ENCODE peak calls at places on chromosomes 4 and X, in four cellular contexts. T is WERI-Rb-1, L is body of pancreas, N is tibial artery. K is an unnamed sample.

GRCh38 chrX:108537005-108537404 is 97.4 kb downstream of the COL4A5 start:
- DNase-seq in T (peak), L (peak), N (no peak), K (peak)

GRCh38 chr4:15434086-15434485 is 6.3 kb downstream of the C1QTNF7 start:
- DNase-seq in N (no peak), T (no peak), L (no peak), K (no peak)

GRCh38 chrX:3362956-3363355 is 16.5 kb upstream of the MXRA5 start:
- DNase-seq in L (no peak), T (no peak), N (no peak), K (no peak)

GRCh38 chr4:121711263-121712000 is 14.7 kb upstream of the ANXA5 start:
- DNase-seq in L (peak), N (peak), T (peak), K (peak)

GRCh38 chrX:83511208-83511607 is 3.1 kb downstream of the POU3F4 start:
- DNase-seq in N (no peak), L (peak), T (no peak), K (no peak)

GRCh38 chr4:48602222-48602621 is 112.2 kb downstream of the ZAR1 start:
- DNase-seq in T (no peak), N (no peak), L (no peak), K (peak)

GRCh38 chr4:146776691-146777090 is 138.0 kb downstream of the POU4F2 start:
- DNase-seq in L (no peak), N (no peak), T (no peak), K (no peak)

GRCh38 chr4:79476196-79476595 is 68.2 kb upstream of the GK2 start:
- DNase-seq in T (no peak), L (no peak), N (no peak), K (no peak)

GRCh38 chrX:13898084-13898483 is 81.2 kb upstream of the GPM6B start:
- DNase-seq in L (peak), N (peak), T (peak), K (no peak)

GRCh38 chrX:120207009-120207610 is 43.5 kb upstream of the ZBTB33 start:
- DNase-seq in L (no peak), T (no peak), N (no peak), K (no peak)

GRCh38 chrX:34629572-34629971 is 27.5 kb downstream of the TMEM47 start:
- DNase-seq in T (no peak), L (no peak), N (no peak), K (no peak)

GRCh38 chr4:158750379-158750778 is 18.4 kb upstream of the FNIP2 start:
- DNase-seq in T (no peak), L (no peak), N (no peak), K (no peak)

GRCh38 chrX:9626379-9626778 is 139.3 kb downstream of the GPR143 start:
- DNase-seq in T (no peak), L (no peak), N (no peak), K (no peak)

GRCh38 chr4:151744614-151745013 is 16.2 kb downstream of the GATB start:
- DNase-seq in N (no peak), T (no peak), L (no peak), K (peak)

GRCh38 chr4:76801621-76802545 is 96.1 kb downstream of the SOWAHB start:
- DNase-seq in L (no peak), T (no peak), N (no peak), K (no peak)

GRCh38 chr4:185782523-185782922 is 29.5 kb downstream of the SORBS2 start:
- DNase-seq in L (no peak), N (no peak), T (no peak), K (no peak)

GRCh38 chr4:20520901-20521300 is 179.4 kb upstream of the PACRGL start:
- DNase-seq in T (no peak), L (no peak), N (no peak), K (no peak)

GRCh38 chr4:166421556-166422156 is 548.6 kb downstream of the TLL1 start:
- DNase-seq in N (peak), L (no peak), T (no peak), K (no peak)

GRCh38 chrX:43676960-43677582 is 21.0 kb downstream of the MAOA start:
- DNase-seq in L (peak), N (no peak), T (no peak), K (no peak)

GRCh38 chr4:139582044-139582443 is 26.0 kb upstream of the SETD7 start:
- DNase-seq in T (no peak), L (no peak), N (no peak), K (no peak)

GRCh38 chrX:52509916-52510315 is 6.9 kb downstream of the XAGE1B start:
- DNase-seq in T (no peak), N (no peak), L (no peak), K (no peak)

GRCh38 chr4:52051615-52052474 is 741 bp downstream of the SPATA18 start:
- DNase-seq in T (peak), L (peak), N (peak), K (peak)

GRCh38 chr4:69727924-69728323 is 32.5 kb downstream of the SULT1B1 start:
- DNase-seq in L (no peak), N (no peak), T (no peak), K (no peak)

GRCh38 chr4:8537041-8537461 is 43.1 kb upstream of the GPR78 start:
- DNase-seq in N (no peak), T (no peak), L (peak), K (peak)

GRCh38 chrX:40260123-40260751 is 162.5 kb upstream of the BCOR start:
- DNase-seq in L (no peak), T (no peak), N (no peak), K (no peak)

GRCh38 chr4:153809916-153810810 is 21.3 kb upstream of the SFRP2 start:
- DNase-seq in N (no peak), T (no peak), L (no peak), K (no peak)

GRCh38 chrX:80808854-80809493 is 703 bp downstream of the BRWD3 start:
- DNase-seq in N (peak), L (peak), T (peak), K (peak)

DNA sequence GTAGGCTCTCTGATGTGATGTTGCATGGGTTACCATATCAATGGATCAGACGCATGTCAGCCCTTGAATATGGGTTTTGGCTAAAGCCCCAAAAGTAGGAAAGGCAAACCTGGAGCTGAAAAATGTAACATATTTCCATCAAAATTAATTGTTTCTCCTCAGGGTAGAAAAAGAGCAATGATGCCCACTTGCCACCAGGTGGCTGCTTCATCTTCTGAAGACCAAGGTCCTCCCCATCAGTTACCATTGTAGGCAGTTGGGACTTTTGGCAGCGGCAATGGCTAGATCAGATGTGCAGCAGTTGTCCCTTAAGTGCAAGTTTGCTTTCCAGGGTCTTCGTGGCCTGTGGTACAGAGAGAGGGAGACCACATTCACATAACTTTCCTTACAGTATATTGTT is 118.2 kb downstream of the NAF1 start:
- DNase-seq in L (peak), T (peak), N (no peak), K (peak)
- TF ChIP-seq CTCF in L (peak), T (peak), N (peak), K (no peak)

GRCh38 chr4:70739496-70740337 is 18.0 kb downstream of the RUFY3 start:
- DNase-seq in T (no peak), L (no peak), N (no peak), K (no peak)

GRCh38 chr4:70734971-70735370 is 13.2 kb downstream of the RUFY3 start:
- DNase-seq in L (no peak), N (no peak), T (no peak), K (no peak)

GRCh38 chr4:70737006-70737405 is 15.2 kb downstream of the RUFY3 start:
- DNase-seq in N (no peak), T (no peak), L (no peak), K (no peak)

GRCh38 chr4:70734168-70734954 is 12.6 kb downstream of the RUFY3 start:
- DNase-seq in N (no peak), T (no peak), L (peak), K (peak)

DNA sequence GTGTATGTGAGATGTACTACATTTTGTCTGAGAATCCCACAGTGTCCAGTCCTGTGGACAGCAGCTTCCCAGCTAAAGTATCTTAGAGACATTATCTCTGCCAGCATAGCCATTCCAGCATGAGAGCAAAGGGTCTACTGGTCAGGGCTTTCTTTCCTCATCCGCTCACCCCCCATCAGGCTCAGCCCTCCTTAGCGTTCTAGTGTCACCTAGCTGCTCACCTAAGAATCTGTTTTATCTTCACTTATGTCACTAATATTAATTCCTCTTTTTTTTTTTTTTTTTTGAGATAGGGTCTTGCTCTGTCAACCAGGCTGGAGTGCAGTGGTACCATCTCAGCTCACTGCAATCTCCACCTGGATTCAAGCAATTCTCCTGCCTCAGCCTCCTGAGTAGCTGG is 15.6 kb downstream of the RUFY3 start:
- DNase-seq in N (no peak), L (no peak), T (no peak), K (no peak)
- TF ChIP-seq CTCF in N (no peak), L (no peak), T (no peak), K (no peak)

GRCh38 chrX:87299563-87300160 is 217.9 kb upstream of the KLHL4 start:
- DNase-seq in T (no peak), L (no peak), N (no peak), K (peak)
- TF ChIP-seq CTCF in T (peak), L (peak), N (no peak), K (no peak)

GRCh38 chr4:135418353-135418752 is 1216.8 kb upstream of the PABPC4L start:
- DNase-seq in T (peak), L (no peak), N (no peak), K (no peak)
- TF ChIP-seq CTCF in T (peak), L (no peak), N (no peak), K (peak)

GRCh38 chr4:27357283-27357682 is 496.6 kb downstream of the STIM2 start:
- DNase-seq in T (no peak), L (no peak), N (no peak), K (no peak)
- TF ChIP-seq CTCF in T (peak), L (peak), N (no peak), K (no peak)

GRCh38 chr4:90137545-90137944 is 10.4 kb downstream of the CCSER1 start:
- DNase-seq in L (no peak), T (no peak), N (no peak), K (no peak)
- TF ChIP-seq CTCF in L (no peak), T (no peak), N (no peak), K (no peak)